ENCODE peak calls at places on chromosomes 16 and 17, in seven cellular contexts. One of them, this sample, is unnamed.

GRCh38 chr16:63129411-63130125 is 1093.3 kb upstream of the CDH8 start:
- DNase-seq in SK-N-SH: no peak
- DNase-seq in A549: no peak
- DNase-seq in H1: no peak
- DNase-seq in GM12878: no peak
- DNase-seq in WTC11: no peak
- DNase-seq in K562: no peak
- DNase-seq in this sample: no peak

GRCh38 chr17:79231766-79232287 is 157.2 kb downstream of the ENGASE start:
- DNase-seq in SK-N-SH: no peak
- DNase-seq in A549: no peak
- DNase-seq in H1: no peak
- DNase-seq in GM12878: no peak
- DNase-seq in WTC11: no peak
- DNase-seq in K562: no peak
- DNase-seq in this sample: no peak

GRCh38 chr17:42347198-42347597 is 41.0 kb downstream of the STAT3 start:
- DNase-seq in SK-N-SH: peak; percentile 27
- DNase-seq in A549: peak; percentile 37
- DNase-seq in H1: no peak
- DNase-seq in GM12878: no peak
- DNase-seq in WTC11: no peak
- DNase-seq in K562: no peak
- DNase-seq in this sample: peak; percentile 86

GRCh38 chr17:64209356-64209941 is 53.6 kb downstream of the TEX2 start:
- DNase-seq in SK-N-SH: no peak
- DNase-seq in A549: no peak
- DNase-seq in H1: no peak
- DNase-seq in GM12878: no peak
- DNase-seq in WTC11: no peak
- DNase-seq in K562: no peak
- DNase-seq in this sample: no peak

GRCh38 chr17:62637809-62638208 is 10.3 kb downstream of the MRC2 start:
- DNase-seq in SK-N-SH: no peak
- DNase-seq in A549: no peak
- DNase-seq in H1: no peak
- DNase-seq in GM12878: no peak
- DNase-seq in WTC11: peak; percentile 77
- DNase-seq in K562: no peak
- DNase-seq in this sample: no peak

GRCh38 chr17:75524971-75525805 is at the start of gene LLGL2:
- DNase-seq in SK-N-SH: peak; percentile 99
- DNase-seq in A549: peak; percentile 83
- DNase-seq in H1: no peak
- DNase-seq in GM12878: no peak
- DNase-seq in WTC11: peak; percentile 87
- DNase-seq in K562: peak; percentile 97
- DNase-seq in this sample: peak; percentile 11

GRCh38 chr16:83689385-83689831 is 118.4 kb upstream of the HSBP1 start:
- DNase-seq in SK-N-SH: no peak
- DNase-seq in A549: no peak
- DNase-seq in H1: no peak
- DNase-seq in GM12878: peak; percentile 17
- DNase-seq in WTC11: no peak
- DNase-seq in K562: no peak
- DNase-seq in this sample: peak; percentile 94

GRCh38 chr16:21684199-21684598 is 20.4 kb downstream of the OTOA start:
- DNase-seq in SK-N-SH: peak; percentile 42
- DNase-seq in A549: peak; percentile 47
- DNase-seq in H1: no peak
- DNase-seq in GM12878: no peak
- DNase-seq in WTC11: peak; percentile 66
- DNase-seq in K562: peak; percentile 58
- DNase-seq in this sample: no peak

GRCh38 chr17:37787055-37787720 is 42.3 kb upstream of the HNF1B start:
- DNase-seq in SK-N-SH: no peak
- DNase-seq in A549: peak; percentile 86
- DNase-seq in H1: no peak
- DNase-seq in GM12878: no peak
- DNase-seq in WTC11: no peak
- DNase-seq in K562: no peak
- DNase-seq in this sample: peak; percentile 72

GRCh38 chr17:45848868-45849535 is 4.3 kb downstream of the SPPL2C start:
- DNase-seq in SK-N-SH: peak; percentile 92
- DNase-seq in A549: no peak
- DNase-seq in H1: no peak
- DNase-seq in GM12878: no peak
- DNase-seq in WTC11: no peak
- DNase-seq in K562: no peak
- DNase-seq in this sample: no peak

GRCh38 chr16:55756963-55757362 is 75.9 kb downstream of the CES1 start:
- DNase-seq in SK-N-SH: no peak
- DNase-seq in A549: peak; percentile 54
- DNase-seq in H1: no peak
- DNase-seq in GM12878: no peak
- DNase-seq in WTC11: no peak
- DNase-seq in K562: no peak
- DNase-seq in this sample: no peak

GRCh38 chr17:416293-417206 is 63.9 kb upstream of the RPH3AL start:
- DNase-seq in SK-N-SH: no peak
- DNase-seq in A549: no peak
- DNase-seq in H1: no peak
- DNase-seq in GM12878: peak; percentile 85
- DNase-seq in WTC11: no peak
- DNase-seq in K562: no peak
- DNase-seq in this sample: no peak

GRCh38 chr16:85970712-85971220 is 71.8 kb downstream of the IRF8 start:
- DNase-seq in SK-N-SH: no peak
- DNase-seq in A549: peak; percentile 48
- DNase-seq in H1: no peak
- DNase-seq in GM12878: no peak
- DNase-seq in WTC11: no peak
- DNase-seq in K562: no peak
- DNase-seq in this sample: peak; percentile 0

GRCh38 chr17:45225051-45225700 is 3.5 kb downstream of the FMNL1 start:
- DNase-seq in SK-N-SH: no peak
- DNase-seq in A549: peak; percentile 20
- DNase-seq in H1: no peak
- DNase-seq in GM12878: no peak
- DNase-seq in WTC11: no peak
- DNase-seq in K562: no peak
- DNase-seq in this sample: no peak

DNA sequence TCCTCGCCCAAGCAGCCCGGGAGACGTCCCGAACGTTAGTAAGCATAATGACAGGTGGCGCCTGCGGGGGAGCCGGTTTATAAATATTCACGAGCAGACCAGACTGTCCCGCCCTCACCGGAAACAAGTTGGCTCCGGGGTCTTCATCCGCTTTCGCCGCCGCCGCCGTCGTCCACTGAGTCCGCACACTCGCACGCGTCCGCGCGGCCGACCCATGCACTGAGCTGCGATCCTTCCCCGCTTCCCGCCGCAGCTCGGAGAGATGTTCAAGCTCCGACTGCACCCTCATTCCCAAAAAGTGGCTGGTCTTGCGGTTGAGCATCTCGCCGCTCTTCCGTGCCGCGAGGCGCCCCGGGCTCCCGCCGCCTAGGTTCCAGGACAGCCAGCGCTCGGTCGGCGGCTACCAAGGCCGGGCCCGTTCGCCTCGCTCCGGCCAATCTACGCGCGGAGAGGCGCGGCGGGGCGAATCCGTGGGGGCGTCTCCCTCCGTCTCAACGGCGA is 385 bp downstream of the CFAP119 start:
- DNase-seq in SK-N-SH: peak; percentile 72
- DNase-seq in A549: no peak
- DNase-seq in H1: no peak
- DNase-seq in GM12878: no peak
- DNase-seq in WTC11: peak; percentile 56
- DNase-seq in K562: peak; percentile 58
- DNase-seq in this sample: peak; percentile 20
- TF ChIP-seq USF2 in SK-N-SH: no peak
- TF ChIP-seq USF2 in A549: no peak
- TF ChIP-seq USF2 in H1: no peak
- TF ChIP-seq USF2 in GM12878: no peak
- TF ChIP-seq USF2 in WTC11: no peak
- TF ChIP-seq USF2 in K562: no peak
- TF ChIP-seq USF2 in this sample: no peak

DNA sequence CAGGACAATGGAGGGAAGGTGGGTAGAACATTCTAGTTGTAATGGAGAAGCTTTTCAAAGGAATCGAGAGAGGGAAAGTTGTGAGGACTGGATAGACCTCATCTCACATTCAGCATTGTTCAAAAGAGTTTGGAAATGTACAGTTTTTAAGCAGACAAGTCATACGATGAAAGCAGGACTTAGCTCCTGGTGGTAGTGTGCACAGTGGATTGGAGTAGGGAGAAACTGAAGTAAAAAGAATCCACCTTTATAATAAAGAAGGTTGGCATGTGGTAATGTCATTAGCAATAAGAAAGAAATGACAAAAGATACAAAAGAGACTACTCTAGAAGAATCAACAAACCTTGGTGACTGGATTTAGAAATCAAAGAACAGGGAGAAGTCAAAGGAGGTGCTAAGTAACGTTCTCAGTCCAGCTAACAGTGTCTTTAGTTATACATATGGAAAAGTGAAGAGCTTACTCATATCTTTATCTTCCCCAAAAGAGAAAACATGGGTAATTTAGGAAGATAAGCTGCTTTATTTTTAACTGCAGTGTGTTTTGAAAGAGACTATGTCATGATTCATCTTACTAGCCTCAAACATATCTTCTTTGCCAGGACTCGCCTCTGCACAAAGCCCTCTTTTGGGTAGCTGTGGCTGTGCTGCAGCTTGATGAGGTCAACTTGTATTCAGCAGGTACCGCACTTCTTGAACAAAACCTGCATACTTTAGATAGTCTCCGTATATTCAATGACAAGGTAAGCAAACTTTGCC is 18.7 kb upstream of the EVI2A start:
- DNase-seq in SK-N-SH: no peak
- DNase-seq in A549: no peak
- DNase-seq in H1: no peak
- DNase-seq in GM12878: no peak
- DNase-seq in WTC11: no peak
- DNase-seq in K562: peak; percentile 37
- DNase-seq in this sample: peak; percentile 90
- TF ChIP-seq USF2 in SK-N-SH: no peak
- TF ChIP-seq USF2 in A549: no peak
- TF ChIP-seq USF2 in H1: no peak
- TF ChIP-seq USF2 in GM12878: no peak
- TF ChIP-seq USF2 in WTC11: no peak
- TF ChIP-seq USF2 in K562: no peak
- TF ChIP-seq USF2 in this sample: no peak

GRCh38 chr17:5263441-5263840 is 18.6 kb upstream of the RABEP1 start:
- DNase-seq in SK-N-SH: no peak
- DNase-seq in A549: no peak
- DNase-seq in H1: no peak
- DNase-seq in GM12878: no peak
- DNase-seq in WTC11: no peak
- DNase-seq in K562: no peak
- DNase-seq in this sample: no peak

GRCh38 chr17:5264930-5265329 is 17.2 kb upstream of the RABEP1 start:
- DNase-seq in SK-N-SH: no peak
- DNase-seq in A549: no peak
- DNase-seq in H1: no peak
- DNase-seq in GM12878: no peak
- DNase-seq in WTC11: no peak
- DNase-seq in K562: no peak
- DNase-seq in this sample: no peak

GRCh38 chr17:5257124-5257523 is 22.5 kb upstream of the SCIMP start:
- DNase-seq in SK-N-SH: no peak
- DNase-seq in A549: no peak
- DNase-seq in H1: no peak
- DNase-seq in GM12878: no peak
- DNase-seq in WTC11: no peak
- DNase-seq in K562: no peak
- DNase-seq in this sample: no peak

GRCh38 chr17:5262417-5262816 is 19.7 kb upstream of the RABEP1 start:
- DNase-seq in SK-N-SH: no peak
- DNase-seq in A549: no peak
- DNase-seq in H1: no peak
- DNase-seq in GM12878: no peak
- DNase-seq in WTC11: no peak
- DNase-seq in K562: no peak
- DNase-seq in this sample: no peak

GRCh38 chr17:5260542-5260941 is 21.5 kb upstream of the RABEP1 start:
- DNase-seq in SK-N-SH: no peak
- DNase-seq in A549: no peak
- DNase-seq in H1: no peak
- DNase-seq in GM12878: no peak
- DNase-seq in WTC11: no peak
- DNase-seq in K562: no peak
- DNase-seq in this sample: no peak
- TF ChIP-seq USF2 in SK-N-SH: no peak
- TF ChIP-seq USF2 in A549: no peak
- TF ChIP-seq USF2 in H1: no peak
- TF ChIP-seq USF2 in GM12878: no peak
- TF ChIP-seq USF2 in WTC11: no peak
- TF ChIP-seq USF2 in K562: no peak
- TF ChIP-seq USF2 in this sample: no peak

GRCh38 chr17:76681222-76682137 is 29.3 kb downstream of the MXRA7 start:
- DNase-seq in SK-N-SH: peak; percentile 89
- DNase-seq in A549: peak; percentile 77
- DNase-seq in H1: peak; percentile 62
- DNase-seq in GM12878: no peak
- DNase-seq in WTC11: peak; percentile 89
- DNase-seq in K562: peak; percentile 66
- DNase-seq in this sample: peak; percentile 63

GRCh38 chr17:76683011-76683755 is 27.6 kb downstream of the MXRA7 start:
- DNase-seq in SK-N-SH: peak; percentile 58
- DNase-seq in A549: no peak
- DNase-seq in H1: no peak
- DNase-seq in GM12878: no peak
- DNase-seq in WTC11: peak; percentile 66
- DNase-seq in K562: peak; percentile 76
- DNase-seq in this sample: no peak

GRCh38 chr17:76683921-76684745 is 26.6 kb downstream of the MXRA7 start:
- DNase-seq in SK-N-SH: peak; percentile 46
- DNase-seq in A549: no peak
- DNase-seq in H1: no peak
- DNase-seq in GM12878: no peak
- DNase-seq in WTC11: no peak
- DNase-seq in K562: no peak
- DNase-seq in this sample: no peak

GRCh38 chr17:76684756-76685155 is 26.0 kb downstream of the MXRA7 start:
- DNase-seq in SK-N-SH: no peak
- DNase-seq in A549: no peak
- DNase-seq in H1: no peak
- DNase-seq in GM12878: no peak
- DNase-seq in WTC11: no peak
- DNase-seq in K562: no peak
- DNase-seq in this sample: no peak

GRCh38 chr17:76682306-76682705 is 28.5 kb downstream of the MXRA7 start:
- DNase-seq in SK-N-SH: no peak
- DNase-seq in A549: no peak
- DNase-seq in H1: no peak
- DNase-seq in GM12878: no peak
- DNase-seq in WTC11: no peak
- DNase-seq in K562: peak; percentile 7
- DNase-seq in this sample: no peak
- TF ChIP-seq USF2 in SK-N-SH: no peak
- TF ChIP-seq USF2 in A549: no peak
- TF ChIP-seq USF2 in H1: no peak
- TF ChIP-seq USF2 in GM12878: no peak
- TF ChIP-seq USF2 in WTC11: no peak
- TF ChIP-seq USF2 in K562: no peak
- TF ChIP-seq USF2 in this sample: no peak

This sample was measured in IMR-90.